ENCODE peak calls at places on chromosome X, in four cellular contexts. F is keratinocyte, Y is fibroblast of lung, W is endothelial cell of umbilical vein. Z is an unnamed sample.

GRCh38 chrX:27591938-27592337 is 1.8 kb downstream of the DCAF8L2 start:
- DNase-seq in F (no peak), Y (no peak), W (no peak), Z (no peak)

GRCh38 chrX:72621163-72621562 is 48.5 kb upstream of the HDAC8 start:
- DNase-seq in F (no peak), Y (no peak), W (no peak), Z (no peak)

GRCh38 chrX:67723580-67724351 is 179.9 kb downstream of the AR start:
- DNase-seq in F (no peak), Y (no peak), W (no peak), Z (no peak)

GRCh38 chrX:38489341-38489740 is 72.0 kb upstream of the TSPAN7 start:
- DNase-seq in F (no peak), Y (no peak), W (no peak), Z (no peak)

GRCh38 chrX:153609917-153610833 is 11.2 kb upstream of the CCNQ start:
- DNase-seq in F (no peak), Y (peak; percentile 68), W (peak; percentile 65), Z (no peak)

GRCh38 chrX:39029221-39029620 is 228.0 kb downstream of the MID1IP1 start:
- DNase-seq in F (no peak), Y (no peak), W (no peak), Z (no peak)

GRCh38 chrX:102155806-102156179 is at the start of gene BEX5:
- DNase-seq in F (no peak), Y (no peak), W (peak; percentile 51), Z (no peak)

GRCh38 chrX:152842772-152843338 is 12.0 kb downstream of the NSDHL start:
- DNase-seq in F (no peak), Y (no peak), W (no peak), Z (no peak)

GRCh38 chrX:49165901-49166881 is 3.6 kb downstream of the MAGIX start:
- DNase-seq in F (peak; percentile 71), Y (peak; percentile 79), W (peak; percentile 66), Z (peak; percentile 88)

GRCh38 chrX:50081282-50081955 is 119.4 kb downstream of the AKAP4 start:
- DNase-seq in F (no peak), Y (peak; percentile 23), W (peak; percentile 34), Z (no peak)

GRCh38 chrX:21996872-21997271 is 35.3 kb upstream of the PHEX start:
- DNase-seq in F (no peak), Y (peak; percentile 93), W (peak; percentile 17), Z (no peak)

GRCh38 chrX:20595928-20596550 is 329.3 kb upstream of the RPS6KA3 start:
- DNase-seq in F (no peak), Y (peak; percentile 54), W (no peak), Z (no peak)

GRCh38 chrX:69388526-69388925 is 115.6 kb upstream of the NALF2 start:
- DNase-seq in F (no peak), Y (no peak), W (no peak), Z (no peak)

GRCh38 chrX:138917781-138918180 is 206.3 kb upstream of the FGF13 start:
- DNase-seq in F (no peak), Y (peak; percentile 31), W (no peak), Z (no peak)

GRCh38 chrX:69109706-69110635 is 55.3 kb downstream of the PJA1 start:
- DNase-seq in F (peak; percentile 71), Y (peak; percentile 31), W (no peak), Z (no peak)

GRCh38 chrX:8988456-8988855 is 45.5 kb downstream of the FAM9B start:
- DNase-seq in F (peak; percentile 25), Y (peak; percentile 74), W (no peak), Z (no peak)

GRCh38 chrX:19849433-19850190 is 37.8 kb downstream of the SH3KBP1 start:
- DNase-seq in F (no peak), Y (peak; percentile 7), W (peak; percentile 35), Z (peak; percentile 51)

GRCh38 chrX:153064061-153064460 is 7.8 kb downstream of the PNMA3 start:
- DNase-seq in F (no peak), Y (no peak), W (no peak), Z (no peak)

GRCh38 chrX:150663061-150663460 is 30.1 kb upstream of the MTMR1 start:
- DNase-seq in F (no peak), Y (no peak), W (no peak), Z (no peak)

GRCh38 chrX:17597836-17598434 is 139.4 kb upstream of the SCML1 start:
- DNase-seq in F (no peak), Y (peak; percentile 77), W (peak; percentile 63), Z (no peak)

GRCh38 chrX:19535481-19535880 is 20.2 kb upstream of the MAP3K15 start:
- DNase-seq in F (no peak), Y (peak; percentile 65), W (no peak), Z (peak; percentile 26)

GRCh38 chrX:136310411-136310810 is 9.6 kb downstream of the ADGRG4 start:
- DNase-seq in F (no peak), Y (no peak), W (no peak), Z (no peak)

GRCh38 chrX:65690057-65690855 is 22.8 kb downstream of the MSN start:
- DNase-seq in F (peak; percentile 61), Y (peak; percentile 53), W (no peak), Z (no peak)

GRCh38 chrX:39152106-39152649 is 350.9 kb downstream of the MID1IP1 start:
- DNase-seq in F (no peak), Y (no peak), W (no peak), Z (peak; percentile 51)

GRCh38 chrX:69538321-69538876 is 34.3 kb downstream of the NALF2 start:
- DNase-seq in F (peak; percentile 4), Y (peak; percentile 58), W (peak; percentile 46), Z (peak; percentile 26)

GRCh38 chrX:97474933-97475332 is 591.2 kb downstream of the RPA4 start:
- DNase-seq in F (no peak), Y (no peak), W (no peak), Z (no peak)

GRCh38 chrX:102154900-102155805 is 624 bp downstream of the BEX5 start:
- DNase-seq in F (no peak), Y (no peak), W (peak; percentile 0), Z (no peak)

GRCh38 chrX:54891573-54891972 is 29.1 kb upstream of the TRO start:
- DNase-seq in F (no peak), Y (peak; percentile 39), W (peak; percentile 40), Z (peak; percentile 34)

GRCh38 chrX:10041383-10041782 is 74.2 kb downstream of the CLDN34 start:
- DNase-seq in F (no peak), Y (no peak), W (no peak), Z (no peak)

GRCh38 chrX:65999563-66000148 is 40.2 kb downstream of the VSIG4 start:
- DNase-seq in F (no peak), Y (no peak), W (no peak), Z (no peak)

GRCh38 chrX:100368167-100368566 is 41.9 kb downstream of the PCDH19 start:
- DNase-seq in F (no peak), Y (peak; percentile 1), W (no peak), Z (peak; percentile 11)

GRCh38 chrX:118480172-118480571 is 15.4 kb upstream of the DOCK11 start:
- DNase-seq in F (no peak), Y (peak; percentile 85), W (no peak), Z (no peak)

GRCh38 chrX:124829930-124830329 is 483.6 kb downstream of the SH2D1A start:
- DNase-seq in F (no peak), Y (no peak), W (no peak), Z (peak; percentile 1)

GRCh38 chrX:136065044-136065671 is 79.9 kb downstream of the SLC9A6 start:
- DNase-seq in F (no peak), Y (peak; percentile 72), W (peak; percentile 84), Z (no peak)

GRCh38 chrX:28802625-28803024 is 215.4 kb downstream of the IL1RAPL1 start:
- DNase-seq in F (no peak), Y (peak; percentile 20), W (peak; percentile 1), Z (no peak)

GRCh38 chrX:25019707-25020390 is 4.1 kb upstream of the ARX start:
- DNase-seq in F (no peak), Y (no peak), W (no peak), Z (no peak)

GRCh38 chrX:24375732-24376131 is 15.3 kb downstream of the SUPT20HL1 start:
- DNase-seq in F (no peak), Y (no peak), W (no peak), Z (no peak)

GRCh38 chrX:70032797-70033196 is 16.9 kb downstream of the AWAT2 start:
- DNase-seq in F (no peak), Y (no peak), W (no peak), Z (no peak)

GRCh38 chrX:1592128-1592862 is 891 bp downstream of the AKAP17A start:
- DNase-seq in F (no peak), Y (peak; percentile 12), W (peak; percentile 52), Z (peak; percentile 47)
- H3K79me2 ChIP-seq in F (peaks cover 52% of the 10 kb centered on the region), Y (peaks cover 43% of the 10 kb centered on the region), W (peaks cover 47% of the 10 kb centered on the region), Z (peaks cover 38% of the 10 kb centered on the region)

GRCh38 chrX:63754860-63755579 is 30.0 kb downstream of the ARHGEF9 start:
- DNase-seq in F (peak; percentile 62), Y (peak; percentile 94), W (peak; percentile 96), Z (peak; percentile 90)

GRCh38 chrX:63747331-63747730 is 37.7 kb downstream of the ARHGEF9 start:
- DNase-seq in F (peak; percentile 2), Y (peak; percentile 43), W (peak; percentile 90), Z (no peak)

GRCh38 chrX:63754141-63754859 is 30.7 kb downstream of the ARHGEF9 start:
- DNase-seq in F (no peak), Y (peak; percentile 16), W (peak; percentile 46), Z (peak; percentile 32)

GRCh38 chrX:63750846-63751245 is 34.2 kb downstream of the ARHGEF9 start:
- DNase-seq in F (no peak), Y (no peak), W (no peak), Z (no peak)

GRCh38 chrX:63751481-63751880 is 33.5 kb downstream of the ARHGEF9 start:
- DNase-seq in F (peak; percentile 38), Y (no peak), W (no peak), Z (no peak)
- H3K79me2 ChIP-seq in F (peaks cover 11% of the 10 kb centered on the region), Y (no peaks in the 10 kb centered on the region), W (no peaks in the 10 kb centered on the region), Z (peaks cover 6% of the 10 kb centered on the region)

DNA sequence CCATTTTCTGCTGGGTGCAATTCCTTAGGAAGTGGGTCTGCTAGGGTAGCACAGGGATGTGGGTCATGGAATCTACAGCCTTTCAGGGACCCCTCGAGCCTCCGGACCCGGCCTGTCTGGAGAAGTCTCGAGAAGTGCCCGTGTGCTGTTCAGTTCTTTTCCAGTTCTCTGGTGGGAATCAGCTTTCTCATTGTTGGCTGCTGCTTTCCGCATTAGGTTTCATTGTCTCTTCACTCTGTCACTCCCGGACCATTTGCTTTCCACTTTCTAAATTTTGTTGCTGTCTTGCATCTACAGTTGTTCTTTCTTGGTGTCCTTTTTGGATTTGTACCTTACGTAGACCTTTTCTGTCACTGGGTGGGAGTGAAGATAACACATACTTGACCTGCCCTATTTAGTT is 6.1 kb downstream of the RAB9A start:
- DNase-seq in F (no peak), Y (no peak), W (no peak), Z (no peak)
- H3K79me2 ChIP-seq in F (peaks cover 55% of the 10 kb centered on the region), Y (peaks cover 63% of the 10 kb centered on the region), W (peaks cover 75% of the 10 kb centered on the region), Z (peaks cover 98% of the 10 kb centered on the region)

GRCh38 chrX:154739952-154740351 is 10.9 kb downstream of the GAB3 start:
- DNase-seq in F (no peak), Y (no peak), W (no peak), Z (no peak)
- H3K79me2 ChIP-seq in F (no peaks in the 10 kb centered on the region), Y (no peaks in the 10 kb centered on the region), W (no peaks in the 10 kb centered on the region), Z (no peaks in the 10 kb centered on the region)